ENCODE peak calls at places on chromosomes 5 and 9, in five cellular contexts. W, G, R, L and Y are unnamed samples.

GRCh38 chr5:10590226-10591047 is 26.6 kb downstream of the ANKRD33B start:
- DNase-seq in L (peak), G (no peak), W (no peak), R (no peak), Y (no peak)

GRCh38 chr5:71829206-71829605 is 110.1 kb downstream of the CARTPT start:
- DNase-seq in L (no peak), W (no peak), R (no peak), G (no peak), Y (no peak)

GRCh38 chr9:88418715-88419540 is 30.7 kb downstream of the SPIN1 start:
- DNase-seq in R (no peak), L (peak), G (no peak), W (no peak), Y (no peak)

GRCh38 chr9:113187935-113188595 is 33.0 kb downstream of the FKBP15 start:
- DNase-seq in R (no peak), W (peak), G (peak), L (peak), Y (peak)

GRCh38 chr5:77301447-77301878 is 91.0 kb downstream of the PDE8B start:
- DNase-seq in L (peak), W (peak), G (peak), R (no peak), Y (no peak)

GRCh38 chr5:101997235-101997634 is 298.8 kb downstream of the SLCO4C1 start:
- DNase-seq in W (no peak), R (no peak), L (no peak), G (no peak), Y (no peak)

GRCh38 chr5:30607301-30607700 is 586.2 kb upstream of the CDH6 start:
- DNase-seq in R (no peak), W (no peak), L (no peak), G (peak), Y (no peak)

GRCh38 chr9:5561828-5562488 is 51.6 kb downstream of the PDCD1LG2 start:
- DNase-seq in G (no peak), R (no peak), W (no peak), L (no peak), Y (no peak)

GRCh38 chr5:155605898-155606297 is 592.3 kb downstream of the KIF4B start:
- DNase-seq in W (no peak), L (no peak), G (no peak), R (no peak), Y (no peak)

GRCh38 chr9:27352457-27353188 is 55.7 kb upstream of the EQTN start:
- DNase-seq in L (no peak), R (no peak), G (no peak), W (no peak), Y (no peak)

GRCh38 chr5:157362982-157363381 is 97.0 kb upstream of the NIPAL4 start:
- DNase-seq in R (no peak), L (no peak), G (no peak), W (no peak), Y (no peak)

GRCh38 chr9:109166771-109167601 is at the start of gene FRRS1L:
- DNase-seq in L (no peak), G (no peak), R (no peak), W (no peak), Y (no peak)

GRCh38 chr5:155144956-155145355 is 131.4 kb downstream of the KIF4B start:
- DNase-seq in L (no peak), R (no peak), W (no peak), G (no peak), Y (no peak)

GRCh38 chr5:55338810-55339243 is 31.0 kb downstream of the MTREX start:
- DNase-seq in L (peak), W (no peak), R (no peak), G (no peak), Y (no peak)

GRCh38 chr5:176803943-176804498 is 6.3 kb upstream of the UNC5A start:
- DNase-seq in R (no peak), W (no peak), G (peak), L (peak), Y (peak)

GRCh38 chr9:4573634-4574391 is 83.5 kb downstream of the SLC1A1 start:
- DNase-seq in W (no peak), R (no peak), L (no peak), G (no peak), Y (no peak)

GRCh38 chr5:173010547-173011464 is 27.2 kb downstream of the ATP6V0E1 start:
- DNase-seq in R (no peak), L (peak), G (peak), W (no peak), Y (peak)
- TF ChIP-seq CTCF in R (no peak), L (peak), G (peak), W (peak), Y (no peak)

DNA sequence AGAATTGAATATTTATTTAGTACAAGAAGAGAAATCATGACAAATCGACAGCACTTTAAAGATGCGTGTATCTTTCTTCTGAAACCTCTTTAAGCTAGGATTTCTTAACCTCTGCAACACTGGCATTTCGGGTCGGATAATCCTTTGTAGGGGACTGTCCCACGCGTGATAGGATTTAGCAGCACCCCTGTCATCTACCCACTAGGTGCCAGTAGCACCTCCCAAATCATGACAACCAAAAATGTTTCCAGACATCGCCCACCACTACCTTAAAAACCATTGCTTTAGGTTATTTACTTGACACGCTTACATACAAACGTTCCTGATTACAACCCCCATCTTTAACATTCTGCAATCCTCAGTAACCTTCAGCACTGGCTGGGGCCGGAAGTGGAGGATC is 223.1 kb downstream of the TRIM32 start:
- DNase-seq in W (no peak), L (no peak), G (no peak), R (no peak), Y (no peak)
- TF ChIP-seq CTCF in W (no peak), L (no peak), G (no peak), R (no peak), Y (no peak)

GRCh38 chr9:37412431-37413151 is 9.9 kb upstream of the GRHPR start:
- DNase-seq in L (no peak), R (no peak), G (peak), W (peak), Y (no peak)

GRCh38 chr9:37408933-37409710 is 13.4 kb upstream of the GRHPR start:
- DNase-seq in G (no peak), L (no peak), W (no peak), R (peak), Y (no peak)

GRCh38 chr9:37413311-37413710 is 9.2 kb upstream of the GRHPR start:
- DNase-seq in L (no peak), R (no peak), W (no peak), G (no peak), Y (no peak)

GRCh38 chr9:37410354-37410861 is 12.1 kb upstream of the GRHPR start:
- DNase-seq in R (no peak), G (no peak), L (no peak), W (no peak), Y (no peak)

DNA sequence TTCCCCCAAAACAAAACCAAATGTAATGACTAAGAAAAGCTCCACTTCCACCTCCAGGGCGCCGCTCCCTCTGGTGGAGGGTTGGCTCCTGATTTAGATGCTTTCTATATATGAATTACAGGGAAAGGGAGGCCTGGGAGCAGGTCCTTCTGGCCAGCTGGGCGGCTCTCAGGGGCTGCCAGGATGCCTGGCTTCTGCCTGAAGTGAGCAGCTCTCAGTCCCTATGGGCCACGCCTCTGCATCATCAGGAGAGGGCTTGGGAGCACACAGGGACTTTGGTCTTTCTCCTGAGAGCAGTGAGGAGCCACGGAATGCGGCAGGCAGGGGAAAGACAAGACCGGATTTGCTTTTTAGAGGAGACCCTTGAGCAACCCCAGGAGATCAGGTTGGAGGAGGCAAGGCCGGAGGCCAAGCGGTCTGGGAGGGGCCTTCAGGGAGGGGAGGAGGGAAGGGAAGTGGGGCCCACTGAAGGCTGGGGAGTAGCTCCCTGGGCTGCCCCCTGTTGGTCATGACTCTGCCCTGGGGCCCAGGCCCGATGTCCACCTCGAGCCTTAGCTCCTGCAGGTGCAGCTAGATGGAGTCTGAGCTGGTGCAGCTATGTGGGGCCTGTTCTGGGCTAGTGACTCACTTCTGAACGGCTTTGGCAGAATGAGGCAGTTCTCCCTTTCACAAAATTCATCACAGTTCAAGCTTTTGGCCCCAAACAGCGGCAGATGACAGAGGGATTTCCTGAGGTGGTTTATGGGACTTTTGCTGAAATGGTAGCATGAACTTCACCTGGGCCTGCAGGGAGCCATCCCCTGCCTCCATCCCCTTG is 11.3 kb upstream of the GRHPR start:
- DNase-seq in L (no peak), G (peak), R (no peak), W (no peak), Y (no peak)
- TF ChIP-seq CTCF in L (peak), G (peak), R (no peak), W (peak), Y (no peak)

GRCh38 chr5:141373673-141374317 is at the start of gene PCDHGA6:
- DNase-seq in R (no peak), W (no peak), G (peak), L (peak), Y (no peak)
- TF ChIP-seq CTCF in R (no peak), W (peak), G (peak), L (peak), Y (no peak)

DNA sequence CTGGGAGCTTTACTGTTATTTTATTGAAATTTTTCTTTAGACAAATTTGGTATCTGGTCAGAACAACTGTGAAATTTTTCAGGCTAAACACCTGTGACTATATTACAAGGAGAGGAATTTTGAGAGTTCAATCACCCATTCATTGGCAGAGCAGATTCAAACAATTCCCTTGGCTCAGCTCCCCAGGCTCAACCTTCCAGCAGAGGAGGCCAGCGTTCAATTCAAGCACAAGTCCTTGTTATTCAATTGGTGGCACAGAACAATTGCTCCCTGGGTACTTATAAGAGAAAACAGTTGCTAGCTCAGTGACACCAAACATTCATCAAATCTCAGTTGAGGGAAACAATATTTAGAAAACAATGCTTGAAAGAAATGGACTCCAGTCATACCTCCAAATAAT is 83.3 kb downstream of the SUSD1 start:
- DNase-seq in W (no peak), R (no peak), G (peak), L (peak), Y (no peak)
- TF ChIP-seq CTCF in W (peak), R (no peak), G (peak), L (peak), Y (no peak)

DNA sequence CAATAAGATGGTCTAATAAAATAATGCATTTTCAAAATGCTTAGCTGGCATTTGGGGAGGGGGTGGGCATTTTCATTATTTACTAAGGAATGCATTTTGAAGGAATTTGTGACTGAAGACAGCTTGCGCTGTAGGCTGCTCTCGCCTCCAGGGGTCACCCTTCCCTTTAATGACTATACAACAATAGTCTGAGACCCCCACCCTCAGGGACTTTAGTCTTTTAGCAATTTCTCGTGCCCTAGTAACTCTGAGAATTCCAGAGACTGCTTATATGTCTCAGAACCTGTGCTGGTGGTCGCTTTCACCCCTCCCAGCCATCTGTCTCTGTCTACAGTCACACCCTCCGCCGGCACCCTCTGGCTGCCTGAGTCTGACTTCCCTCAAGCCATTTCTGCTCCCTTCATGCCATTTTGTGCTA is 671.5 kb downstream of the NR2F1-AS1 start:
- DNase-seq in W (no peak), R (no peak), G (peak), L (no peak), Y (peak)
- TF ChIP-seq CTCF in W (peak), R (no peak), G (peak), L (peak), Y (peak)

GRCh38 chr5:43042626-43043399 is 2.7 kb upstream of the ANXA2R start:
- DNase-seq in G (peak), L (peak), W (no peak), R (peak), Y (peak)
- TF ChIP-seq CTCF in G (peak), L (no peak), W (no peak), R (no peak), Y (no peak)

GRCh38 chr5:63894690-63895089 is 67.6 kb downstream of the HTR1A start:
- DNase-seq in R (no peak), G (no peak), L (no peak), W (no peak), Y (no peak)
- TF ChIP-seq CTCF in R (no peak), G (no peak), L (no peak), W (no peak), Y (no peak)

GRCh38 chr5:88732862-88733261 is 150.1 kb downstream of the MEF2C start:
- DNase-seq in G (no peak), R (no peak), L (no peak), W (no peak), Y (no peak)

GRCh38 chr5:88732181-88732633 is 150.8 kb downstream of the MEF2C start:
- DNase-seq in R (no peak), W (peak), L (peak), G (peak), Y (no peak)

GRCh38 chr5:88729476-88730182 is 153.4 kb downstream of the MEF2C start:
- DNase-seq in G (peak), L (peak), W (peak), R (peak), Y (peak)

GRCh38 chr5:88724201-88724600 is 158.8 kb downstream of the MEF2C start:
- DNase-seq in G (peak), L (peak), W (no peak), R (no peak), Y (no peak)

DNA sequence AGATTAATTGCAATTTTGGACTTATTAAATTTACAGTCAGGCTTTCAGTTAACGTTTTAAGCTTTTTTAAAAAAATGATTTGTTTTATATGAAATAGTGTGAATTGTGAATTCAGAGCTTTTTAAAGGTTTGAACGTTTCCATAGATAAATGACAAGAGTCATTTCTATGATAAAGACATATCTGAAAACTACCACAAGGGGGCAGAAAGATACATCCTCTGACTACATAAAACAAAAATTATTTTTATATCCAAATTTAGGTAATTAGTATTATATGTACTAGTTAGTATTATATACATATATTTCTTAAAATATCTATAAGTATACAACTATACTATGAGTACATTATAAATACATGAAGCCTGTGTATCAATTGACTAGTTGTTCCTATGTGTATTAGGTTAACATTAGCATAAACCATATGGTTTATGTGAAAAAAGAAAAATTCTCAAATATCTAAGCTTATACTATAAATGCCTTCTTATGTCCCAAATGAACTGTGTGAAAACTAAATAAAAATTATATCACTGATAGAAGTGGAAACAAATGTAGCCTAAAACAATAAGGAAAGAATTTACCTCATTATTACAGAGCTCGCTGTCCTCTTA is 155.2 kb downstream of the MEF2C start:
- DNase-seq in G (peak), L (peak), R (no peak), W (no peak), Y (no peak)
- TF ChIP-seq CTCF in G (peak), L (peak), R (peak), W (peak), Y (peak)

GRCh38 chr5:2752875-2753435 is 1.5 kb upstream of the IRX2 start:
- DNase-seq in L (no peak), W (no peak), R (no peak), G (no peak), Y (no peak)
- TF ChIP-seq CTCF in L (no peak), W (no peak), R (no peak), G (no peak), Y (no peak)